ENCODE peak calls at places on chromosome 21, in five cellular contexts. N is uterus, T is HCT116, V is suprapubic skin, X is breast epithelium. Z is an unnamed sample.

GRCh38 chr21:29248124-29248523 is 50.6 kb upstream of the BACH1 start:
- DNase-seq in N (no peak), T (no peak), V (no peak), X (no peak), Z (no peak)

GRCh38 chr21:46422636-46423241 is 36.0 kb upstream of the DIP2A start:
- DNase-seq in N (no peak), T (no peak), V (no peak), X (no peak), Z (no peak)

GRCh38 chr21:28485301-28486022 is 507.2 kb downstream of the LTN1 start:
- DNase-seq in N (no peak), T (no peak), V (no peak), X (no peak), Z (no peak)

GRCh38 chr21:34722684-34723300 is 54.0 kb downstream of the CLIC6 start:
- DNase-seq in N (no peak), T (no peak), V (no peak), X (no peak), Z (no peak)

GRCh38 chr21:41581592-41582228 is 73.8 kb upstream of the TMPRSS2 start:
- DNase-seq in N (no peak), T (no peak), V (no peak), X (peak; percentile 5), Z (no peak)

GRCh38 chr21:25589905-25590304 is 17.4 kb downstream of the MRPL39 start:
- DNase-seq in N (no peak), T (no peak), V (no peak), X (no peak), Z (no peak)

GRCh38 chr21:26965567-26966359 is 1.1 kb downstream of the ADAMTS5 start:
- DNase-seq in N (peak; percentile 80), T (no peak), V (peak; percentile 65), X (peak; percentile 20), Z (no peak)

GRCh38 chr21:36706951-36707762 is 8.2 kb downstream of the SIM2 start:
- DNase-seq in N (no peak), T (no peak), V (no peak), X (no peak), Z (no peak)

GRCh38 chr21:37461494-37461893 is 94.9 kb downstream of the DYRK1A start:
- DNase-seq in N (no peak), T (no peak), V (no peak), X (no peak), Z (no peak)

GRCh38 chr21:27703806-27704205 is 736.9 kb upstream of the ADAMTS5 start:
- DNase-seq in N (peak; percentile 25), T (no peak), V (no peak), X (no peak), Z (no peak)

GRCh38 chr21:44083631-44084291 is 23.4 kb upstream of the PWP2 start:
- DNase-seq in N (no peak), T (no peak), V (peak; percentile 49), X (no peak), Z (no peak)

GRCh38 chr21:36980280-36981048 is 14.0 kb upstream of the HLCS start:
- DNase-seq in N (peak; percentile 19), T (no peak), V (peak; percentile 64), X (no peak), Z (no peak)

GRCh38 chr21:41481191-41481590 is 26.8 kb downstream of the TMPRSS2 start:
- DNase-seq in N (no peak), T (no peak), V (no peak), X (no peak), Z (no peak)

GRCh38 chr21:27333091-27333490 is 366.2 kb upstream of the ADAMTS5 start:
- DNase-seq in N (no peak), T (no peak), V (no peak), X (no peak), Z (no peak)

GRCh38 chr21:41840880-41841279 is 38.3 kb downstream of the PRDM15 start:
- DNase-seq in N (no peak), T (no peak), V (no peak), X (no peak), Z (no peak)

GRCh38 chr21:29330797-29331196 is 32.1 kb downstream of the BACH1 start:
- DNase-seq in N (no peak), T (no peak), V (no peak), X (no peak), Z (no peak)

DNA sequence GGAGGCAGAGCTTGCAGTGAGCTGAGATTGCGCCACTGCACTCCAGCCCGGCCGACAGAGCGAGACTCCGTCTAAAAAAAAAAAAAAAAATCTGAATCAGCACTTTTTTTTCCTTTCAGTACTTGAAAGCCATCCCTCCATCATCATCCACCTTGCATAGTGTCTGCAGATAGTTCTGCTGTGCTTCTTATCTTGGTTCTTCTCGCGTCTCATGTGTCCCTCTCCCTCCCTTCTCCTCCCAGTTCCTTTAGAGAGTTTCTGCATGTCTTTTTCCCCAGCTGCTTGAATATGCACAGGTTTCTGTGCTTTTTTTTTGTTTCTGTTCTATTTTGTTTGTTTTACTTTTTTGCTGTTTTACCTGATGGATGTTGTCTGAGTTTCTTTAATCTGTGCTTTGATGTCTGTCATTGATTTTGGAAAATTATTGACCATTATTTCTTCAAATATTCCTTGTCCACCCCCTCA is 3.9 kb upstream of the COL18A1 start:
- DNase-seq in N (no peak), T (no peak), V (no peak), X (no peak), Z (no peak)
- TF ChIP-seq POLR2A in N (no peak), T (no peak), V (no peak), X (no peak), Z (no peak)

GRCh38 chr21:38968887-38969543 is 163.3 kb downstream of the ETS2 start:
- DNase-seq in N (no peak), T (no peak), V (no peak), X (no peak), Z (no peak)

GRCh38 chr21:38965241-38965640 is 159.5 kb downstream of the ETS2 start:
- DNase-seq in N (no peak), T (no peak), V (no peak), X (no peak), Z (no peak)

GRCh38 chr21:38963006-38963405 is 157.3 kb downstream of the ETS2 start:
- DNase-seq in N (no peak), T (no peak), V (no peak), X (no peak), Z (no peak)

GRCh38 chr21:38970765-38971164 is 165.0 kb downstream of the ETS2 start:
- DNase-seq in N (no peak), T (no peak), V (no peak), X (no peak), Z (no peak)

GRCh38 chr21:38965910-38966504 is 160.3 kb downstream of the ETS2 start:
- DNase-seq in N (no peak), T (no peak), V (no peak), X (no peak), Z (no peak)
- TF ChIP-seq POLR2A in N (no peak), T (no peak), V (no peak), X (no peak), Z (no peak)

GRCh38 chr21:16195476-16195875 is 465.7 kb downstream of the USP25 start:
- DNase-seq in N (no peak), T (no peak), V (no peak), X (no peak), Z (no peak)

GRCh38 chr21:16196521-16197208 is 466.9 kb downstream of the USP25 start:
- DNase-seq in N (no peak), T (no peak), V (no peak), X (no peak), Z (no peak)

GRCh38 chr21:16195896-16196443 is 466.2 kb downstream of the USP25 start:
- DNase-seq in N (no peak), T (no peak), V (no peak), X (no peak), Z (no peak)

GRCh38 chr21:16199539-16199938 is 469.8 kb downstream of the USP25 start:
- DNase-seq in N (no peak), T (no peak), V (no peak), X (no peak), Z (no peak)

DNA sequence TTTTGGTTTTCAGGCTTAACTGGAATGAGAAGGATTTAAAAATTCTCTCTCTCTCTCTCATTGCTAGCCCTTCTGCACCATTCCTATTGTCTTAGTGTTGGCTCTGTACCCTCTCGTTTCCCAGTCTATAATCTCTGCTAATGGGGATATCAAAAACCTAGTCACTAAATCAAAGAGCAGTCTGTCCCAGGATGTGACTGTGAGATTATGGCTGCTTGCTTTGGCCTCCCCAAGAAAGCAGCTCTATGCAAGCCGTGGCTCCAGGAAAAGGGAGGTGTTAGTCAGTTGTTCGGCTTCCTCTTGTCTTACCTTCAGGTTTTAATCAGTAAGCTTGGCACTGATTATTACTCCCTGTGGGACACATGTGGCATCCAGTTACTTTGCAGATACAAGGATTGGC is 468.8 kb downstream of the USP25 start:
- DNase-seq in N (no peak), T (no peak), V (no peak), X (no peak), Z (no peak)
- TF ChIP-seq POLR2A in N (no peak), T (no peak), V (no peak), X (no peak), Z (no peak)

GRCh38 chr21:16534408-16535099 is 804.8 kb downstream of the USP25 start:
- DNase-seq in N (peak; percentile 84), T (no peak), V (peak; percentile 90), X (peak; percentile 70), Z (peak; percentile 5)

GRCh38 chr21:16536661-16537359 is 807.0 kb downstream of the USP25 start:
- DNase-seq in N (no peak), T (no peak), V (no peak), X (no peak), Z (no peak)

GRCh38 chr21:16533692-16534407 is 804.1 kb downstream of the USP25 start:
- DNase-seq in N (no peak), T (no peak), V (no peak), X (no peak), Z (no peak)

GRCh38 chr21:16532841-16533240 is 803.1 kb downstream of the USP25 start:
- DNase-seq in N (no peak), T (no peak), V (no peak), X (no peak), Z (no peak)

GRCh38 chr21:16535100-16535418 is 805.3 kb downstream of the USP25 start:
- DNase-seq in N (peak; percentile 93), T (no peak), V (peak; percentile 91), X (peak; percentile 82), Z (peak; percentile 40)
- TF ChIP-seq POLR2A in N (peak; percentile 35), T (no peak), V (peak; percentile 60), X (no peak), Z (peak; percentile 60)

DNA sequence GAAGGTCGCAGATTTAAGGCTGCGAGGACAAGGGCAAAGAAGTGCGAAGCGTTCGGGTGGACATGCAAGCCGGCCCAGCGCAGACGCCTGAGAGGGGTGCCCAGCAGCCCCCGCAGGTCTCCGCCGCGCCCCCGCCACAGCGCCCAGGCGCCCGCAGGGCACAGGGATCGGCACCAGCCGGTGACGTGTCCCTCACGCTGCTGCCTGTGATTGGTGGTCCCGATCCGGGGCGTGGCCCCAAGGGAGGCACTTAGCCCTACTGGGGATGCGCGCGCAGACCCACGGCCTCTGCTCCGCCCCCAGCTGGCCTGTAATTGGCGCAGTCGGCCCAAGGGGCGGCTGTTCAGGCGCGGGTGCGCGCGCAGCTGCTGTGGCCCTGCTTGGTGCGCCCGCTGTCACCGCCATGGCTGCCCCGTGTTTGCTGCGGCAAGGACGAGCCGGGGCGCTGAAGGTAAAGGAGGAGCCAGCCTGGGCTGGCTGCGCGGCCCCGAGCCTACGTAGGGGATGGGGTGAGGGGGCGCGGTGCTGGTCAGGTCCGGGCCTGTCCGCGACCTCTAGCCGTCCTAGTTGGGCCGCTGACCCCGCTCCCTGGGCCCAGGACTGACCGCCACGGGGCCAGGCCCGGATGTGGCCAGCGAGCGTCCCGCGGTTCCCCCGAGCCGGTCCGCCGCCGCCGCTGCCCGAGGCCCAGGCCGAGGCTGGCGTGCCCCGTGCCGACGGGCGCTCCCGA is at the start of gene NDUFV3:
- DNase-seq in N (peak; percentile 99), T (peak; percentile 93), V (peak; percentile 100), X (peak; percentile 100), Z (peak; percentile 98)
- TF ChIP-seq POLR2A in N (peak; percentile 97), T (peak; percentile 81), V (peak; percentile 88), X (peak; percentile 86), Z (peak; percentile 97)